ENCODE peak calls at places on chromosomes 4 and X, in four cellular contexts. P, F, J and E are unnamed samples.

GRCh38 chr4:134510544-134510943 is 309.0 kb upstream of the PABPC4L start:
- DNase-seq in P (no peak), F (no peak), J (no peak), E (no peak)

GRCh38 chr4:52716364-52717151 is 34.7 kb downstream of the ERVMER34-1 start:
- DNase-seq in J (no peak), F (no peak), P (no peak), E (no peak)

GRCh38 chr4:46442963-46443362 is 53.0 kb upstream of the GABRA2 start:
- DNase-seq in F (no peak), P (peak), J (no peak), E (peak)

GRCh38 chr4:114108869-114109268 is 129.4 kb upstream of the ARSJ start:
- DNase-seq in J (no peak), F (no peak), P (no peak), E (peak)

GRCh38 chrX:258291-259040 is 22.7 kb upstream of the PLCXD1 start:
- DNase-seq in J (no peak), F (no peak), P (no peak), E (no peak)

GRCh38 chrX:153469811-153470410 is 465 bp downstream of the HAUS7 start:
- DNase-seq in J (no peak), P (peak), F (no peak), E (peak)

GRCh38 chrX:39396358-39396995 is 595.2 kb downstream of the MID1IP1 start:
- DNase-seq in J (no peak), F (no peak), P (peak), E (no peak)

GRCh38 chr4:2587215-2587823 is 50.9 kb downstream of the FAM193A start:
- DNase-seq in J (no peak), P (no peak), F (no peak), E (no peak)

GRCh38 chrX:100194073-100194775 is 215.8 kb downstream of the PCDH19 start:
- DNase-seq in F (no peak), P (no peak), J (no peak), E (no peak)

GRCh38 chr4:8198906-8199593 is at the start of gene SH3TC1:
- DNase-seq in J (peak), F (no peak), P (peak), E (peak)

GRCh38 chr4:102627831-102628523 is 126.8 kb downstream of the NFKB1 start:
- DNase-seq in P (no peak), F (no peak), J (no peak), E (no peak)

GRCh38 chrX:137926090-137926489 is 360.2 kb downstream of the ZIC3 start:
- DNase-seq in P (peak), J (no peak), F (no peak), E (no peak)

GRCh38 chr4:47913328-47913727 is 1.1 kb downstream of the NFXL1 start:
- DNase-seq in P (no peak), J (no peak), F (no peak), E (peak)

GRCh38 chr4:41204400-41204978 is 9.9 kb downstream of the APBB2 start:
- DNase-seq in J (no peak), P (no peak), F (no peak), E (peak)

GRCh38 chrX:136112286-136112685 is 35.0 kb upstream of the FHL1 start:
- DNase-seq in F (no peak), J (no peak), P (no peak), E (peak)

GRCh38 chrX:129842510-129843208 is 1.0 kb downstream of the ZDHHC9 start:
- DNase-seq in F (no peak), P (peak), J (no peak), E (peak)

GRCh38 chrX:107154787-107155620 is 36.4 kb upstream of the RBM41 start:
- DNase-seq in J (no peak), F (no peak), P (no peak), E (peak)

GRCh38 chr4:87141428-87141827 is 79.0 kb downstream of the KLHL8 start:
- DNase-seq in P (no peak), F (no peak), J (no peak), E (no peak)

GRCh38 chr4:151676301-151676700 is 84.5 kb downstream of the GATB start:
- DNase-seq in J (no peak), F (no peak), P (no peak), E (peak)

GRCh38 chr4:100113732-100114131 is 76.5 kb downstream of the DDIT4L start:
- DNase-seq in J (no peak), P (no peak), F (no peak), E (no peak)

GRCh38 chr4:119627267-119628190 is 1.1 kb downstream of the PDE5A start:
- DNase-seq in F (no peak), P (peak), J (peak), E (peak)

GRCh38 chr4:154142664-154143063 is 348.9 kb downstream of the DCHS2 start:
- DNase-seq in J (no peak), P (no peak), F (no peak), E (no peak)

GRCh38 chr4:128455076-128455345 is 167.4 kb upstream of the PGRMC2 start:
- DNase-seq in P (no peak), J (no peak), F (no peak), E (no peak)

GRCh38 chr4:56764775-56765174 is 56.7 kb downstream of the SPINK2 start:
- DNase-seq in P (no peak), J (no peak), F (no peak), E (peak)

GRCh38 chr4:1623390-1623789 is 60.7 kb downstream of the FAM53A start:
- DNase-seq in P (no peak), F (no peak), J (no peak), E (no peak)

GRCh38 chr4:136371231-136371630 is 1161.1 kb downstream of the PCDH18 start:
- DNase-seq in J (no peak), F (no peak), P (no peak), E (no peak)

GRCh38 chrX:12704706-12705105 is 86.5 kb upstream of the PRPS2 start:
- DNase-seq in P (no peak), J (no peak), F (no peak), E (no peak)

GRCh38 chr4:180059216-180059881 is 2183.9 kb upstream of the TENM3 start:
- DNase-seq in J (no peak), P (peak), F (no peak), E (no peak)

GRCh38 chr4:103097112-103097511 is 2.5 kb downstream of the BDH2 start:
- DNase-seq in F (no peak), P (no peak), J (no peak), E (no peak)

GRCh38 chrX:5458300-5458699 is 770.4 kb downstream of the NLGN4X start:
- DNase-seq in F (no peak), J (no peak), P (peak), E (no peak)

GRCh38 chr4:22901631-22902030 is 208.9 kb downstream of the GBA3 start:
- DNase-seq in J (no peak), P (no peak), F (no peak), E (no peak)

GRCh38 chrX:361231-362145 is 25.2 kb downstream of the PPP2R3B start:
- DNase-seq in F (no peak), J (no peak), P (no peak), E (no peak)

GRCh38 chrX:113919387-113919786 is 664.5 kb upstream of the HTR2C start:
- DNase-seq in P (no peak), F (no peak), J (no peak), E (no peak)

GRCh38 chr4:6953751-6954380 is 44.2 kb downstream of the TBC1D14 start:
- DNase-seq in F (no peak), P (peak), J (peak), E (peak)

GRCh38 chr4:3657917-3658913 is 108.0 kb upstream of the ADRA2C start:
- DNase-seq in P (no peak), F (no peak), J (peak), E (peak)

GRCh38 chr4:234178-234577 is 71.1 kb downstream of the ZNF732 start:
- DNase-seq in P (no peak), F (no peak), J (no peak), E (no peak)

GRCh38 chrX:53435997-53436396 is 1.8 kb upstream of the HSD17B10 start:
- DNase-seq in P (peak), F (no peak), J (no peak), E (peak)

GRCh38 chr4:184402239-184402638 is 72.1 kb downstream of the IRF2 start:
- DNase-seq in J (no peak), F (no peak), P (no peak), E (no peak)
- TF ChIP-seq CTCF in J (no peak), F (no peak), P (no peak), E (no peak)

GRCh38 chr4:82988323-82988832 is 22.2 kb downstream of the LIN54 start:
- DNase-seq in P (no peak), F (no peak), J (no peak), E (peak)

GRCh38 chr4:82984459-82984858 is 26.2 kb downstream of the LIN54 start:
- DNase-seq in F (no peak), J (no peak), P (no peak), E (peak)

GRCh38 chr4:82994834-82995233 is 15.8 kb downstream of the LIN54 start:
- DNase-seq in P (no peak), F (no peak), J (no peak), E (no peak)

GRCh38 chr4:82989567-82990429 is 20.8 kb downstream of the LIN54 start:
- DNase-seq in F (no peak), J (no peak), P (no peak), E (peak)
- H3K4me3 ChIP-seq in F (peak), J (no peak), P (no peak), E (peak)

GRCh38 chr4:67909910-67910905 is 26.4 kb upstream of the TMPRSS11D start:
- DNase-seq in F (no peak), J (no peak), P (peak), E (peak)
- TF ChIP-seq CTCF in F (peak), J (peak), P (peak), E (peak)

GRCh38 chr4:185564355-185564754 is 29.0 kb upstream of the PDLIM3 start:
- DNase-seq in P (no peak), F (no peak), J (no peak), E (no peak)
- H3K4me3 ChIP-seq in P (no peak), F (no peak), J (no peak), E (no peak)

DNA sequence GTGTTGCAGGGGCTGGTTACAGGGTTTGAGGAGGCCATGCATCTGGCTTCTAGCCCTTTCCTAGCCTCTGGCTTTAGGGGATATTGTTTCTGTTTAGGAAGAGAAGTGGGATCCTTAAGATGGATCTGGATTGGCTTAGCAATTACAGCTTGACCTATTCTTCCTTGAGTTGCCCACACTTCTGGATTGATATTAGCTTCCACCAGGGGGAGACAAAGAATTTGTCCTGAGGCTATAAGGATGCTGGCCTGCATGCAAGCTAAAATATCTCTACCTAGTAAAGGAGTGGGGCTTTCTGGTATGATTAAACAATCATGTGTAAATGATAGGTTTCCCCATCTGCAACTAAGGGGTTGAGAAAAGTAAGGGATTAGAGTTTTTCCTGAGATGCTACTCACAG is 117.2 kb downstream of the TEX13C start:
- DNase-seq in J (no peak), F (no peak), P (peak), E (no peak)
- TF ChIP-seq CTCF in J (no peak), F (peak), P (no peak), E (no peak)

DNA sequence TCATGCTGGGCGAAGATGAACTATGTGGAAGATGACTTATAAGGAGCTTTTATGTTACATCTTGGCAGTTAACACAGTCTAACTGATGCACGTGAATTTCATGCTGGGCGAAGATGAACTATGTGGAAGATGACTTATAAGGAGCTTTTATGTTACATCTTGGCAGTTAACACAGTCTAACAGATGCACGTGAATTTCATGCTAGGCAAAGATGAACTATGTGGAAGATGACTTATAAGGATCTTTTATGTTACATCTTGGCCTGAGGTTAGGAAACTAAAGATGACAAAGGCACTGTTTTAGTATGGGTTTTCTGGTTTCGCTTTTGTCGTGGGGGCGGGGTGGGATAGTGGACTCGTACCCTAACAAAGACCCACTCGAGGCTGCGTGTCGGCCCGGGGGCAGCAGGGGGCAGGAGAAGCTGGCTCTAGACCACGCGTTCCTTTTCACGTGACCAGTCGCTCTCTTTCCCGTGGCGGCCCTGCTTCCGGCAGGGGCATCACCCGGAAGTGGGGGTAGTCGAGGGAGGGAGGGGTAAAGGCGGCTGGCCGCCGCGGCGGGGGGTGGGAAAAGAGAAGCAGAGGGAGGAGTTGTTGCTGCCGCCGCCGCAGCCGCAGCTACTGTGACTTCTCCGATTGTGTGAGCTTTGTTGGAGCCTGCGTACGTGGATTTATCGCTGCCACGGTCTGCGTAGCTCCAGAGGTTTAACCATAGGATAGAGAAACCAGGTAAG is at the start of gene ATP7A:
- DNase-seq in J (peak), P (peak), F (peak), E (peak)
- H3K4me3 ChIP-seq in J (peak), P (peak), F (peak), E (peak)

GRCh38 chr4:89660851-89661250 is 176.1 kb downstream of the SNCA start:
- DNase-seq in P (no peak), J (no peak), F (no peak), E (no peak)

GRCh38 chr4:89660444-89660843 is 176.5 kb downstream of the SNCA start:
- DNase-seq in J (no peak), P (peak), F (no peak), E (no peak)

GRCh38 chr4:89661490-89661889 is 175.5 kb downstream of the SNCA start:
- DNase-seq in P (peak), F (no peak), J (no peak), E (peak)

GRCh38 chr4:89658701-89659024 is 178.3 kb downstream of the SNCA start:
- DNase-seq in F (peak), J (no peak), P (no peak), E (no peak)

GRCh38 chr4:89657931-89658700 is 178.8 kb downstream of the SNCA start:
- DNase-seq in F (no peak), P (peak), J (no peak), E (peak)
- TF ChIP-seq CTCF in F (peak), P (peak), J (no peak), E (peak)

GRCh38 chrX:103913356-103914020 is 48.9 kb upstream of the TMSB15B start:
- DNase-seq in F (no peak), J (no peak), P (peak), E (no peak)

GRCh38 chrX:103918584-103919335 is 43.7 kb upstream of the TMSB15B start:
- DNase-seq in J (no peak), P (peak), F (peak), E (peak)

GRCh38 chrX:103918050-103918449 is 44.4 kb upstream of the TMSB15B start:
- DNase-seq in F (peak), J (no peak), P (peak), E (peak)

DNA sequence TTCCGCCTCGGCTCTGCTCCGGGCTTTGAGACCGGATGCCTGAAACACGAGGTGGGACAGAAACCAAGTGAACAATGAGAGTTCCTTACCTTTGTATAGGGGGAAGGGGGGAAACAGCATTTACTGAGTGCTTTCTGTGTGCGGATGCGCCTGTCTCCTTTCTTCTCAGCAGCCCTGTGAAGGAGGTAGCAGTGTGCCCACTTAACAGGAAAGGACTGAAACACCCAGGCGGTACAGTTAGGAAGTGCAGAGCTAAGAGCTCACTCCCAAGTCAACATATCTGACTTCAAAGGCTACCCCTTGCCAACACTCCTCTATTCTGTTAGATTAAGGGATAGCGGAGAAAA is 43.1 kb upstream of the TMSB15B start:
- DNase-seq in J (no peak), P (no peak), F (peak), E (peak)
- H3K4me3 ChIP-seq in J (peak), P (peak), F (peak), E (peak)